ENCODE peak calls at places on chromosome 1, in ten cellular contexts. E is transverse colon, I is tibial nerve, P is K562, N is suprapubic skin, Y is ovary, H is A549, U is HepG2, O is sigmoid colon, C is SK-N-SH. B is an unnamed sample.

GRCh38 chr1:243348331-243348730 is 92.5 kb downstream of the SDCCAG8 start:
- DNase-seq in E (no peak), I (no peak), P (no peak), N (no peak), Y (no peak), H (no peak), U (no peak), O (no peak), C (no peak), B (no peak)

GRCh38 chr1:116694524-116694923 is 27.0 kb upstream of the IGSF3 start:
- DNase-seq in E (no peak), I (no peak), P (no peak), N (no peak), Y (no peak), H (no peak), U (no peak), O (no peak), C (no peak), B (no peak)

GRCh38 chr1:109821831-109822745 is 58.4 kb upstream of the EPS8L3 start:
- DNase-seq in E (no peak), I (no peak), P (peak; percentile 88), N (peak; percentile 81), Y (no peak), H (peak; percentile 27), U (no peak), O (peak; percentile 73), C (no peak), B (peak; percentile 77)

GRCh38 chr1:185971688-185972087 is 237.5 kb downstream of the HMCN1 start:
- DNase-seq in E (no peak), I (no peak), P (no peak), N (no peak), Y (no peak), H (no peak), U (no peak), O (no peak), C (no peak), B (no peak)

GRCh38 chr1:150152182-150152536 is 2.4 kb downstream of the PLEKHO1 start:
- DNase-seq in E (no peak), I (no peak), P (no peak), N (no peak), Y (no peak), H (no peak), U (no peak), O (peak; percentile 79), C (no peak), B (no peak)

GRCh38 chr1:188872376-188872775 is 1605.3 kb downstream of the BRINP3 start:
- DNase-seq in E (no peak), I (no peak), P (no peak), N (no peak), Y (no peak), H (no peak), U (no peak), O (no peak), C (no peak), B (no peak)

GRCh38 chr1:166902279-166902678 is 26.2 kb upstream of the TADA1 start:
- DNase-seq in E (no peak), I (no peak), P (no peak), N (no peak), Y (no peak), H (no peak), U (no peak), O (no peak), C (no peak), B (no peak)

GRCh38 chr1:183138301-183138700 is 47.8 kb upstream of the LAMC2 start:
- DNase-seq in E (no peak), I (no peak), P (no peak), N (no peak), Y (no peak), H (no peak), U (no peak), O (no peak), C (no peak), B (no peak)

GRCh38 chr1:48645883-48646282 is 130.8 kb downstream of the BEND5 start:
- DNase-seq in E (no peak), I (no peak), P (no peak), N (no peak), Y (no peak), H (no peak), U (no peak), O (no peak), C (no peak), B (no peak)

GRCh38 chr1:48644950-48645605 is 131.6 kb downstream of the BEND5 start:
- DNase-seq in E (no peak), I (no peak), P (no peak), N (no peak), Y (no peak), H (no peak), U (no peak), O (no peak), C (no peak), B (no peak)

GRCh38 chr1:48644190-48644930 is 132.3 kb downstream of the BEND5 start:
- DNase-seq in E (no peak), I (no peak), P (no peak), N (no peak), Y (no peak), H (no peak), U (no peak), O (no peak), C (no peak), B (no peak)

GRCh38 chr1:48643193-48643592 is 133.5 kb downstream of the BEND5 start:
- DNase-seq in E (no peak), I (no peak), P (no peak), N (no peak), Y (no peak), H (no peak), U (no peak), O (no peak), C (no peak), B (no peak)
- H3K4me1 ChIP-seq in E (no peaks in the 10 kb centered on the region), I (no peaks in the 10 kb centered on the region), P (no peaks in the 10 kb centered on the region), N (no peaks in the 10 kb centered on the region), Y (no peaks in the 10 kb centered on the region), H (no peaks in the 10 kb centered on the region), U (no peaks in the 10 kb centered on the region), O (no peaks in the 10 kb centered on the region), C (no peaks in the 10 kb centered on the region), B (no peaks in the 10 kb centered on the region)

GRCh38 chr1:207304710-207305151 is 16.7 kb upstream of the CD55 start:
- DNase-seq in E (no peak), I (no peak), P (no peak), N (no peak), Y (no peak), H (peak; percentile 46), U (peak; percentile 78), O (no peak), C (no peak), B (no peak)
- H3K27ac ChIP-seq in E (no peak overlapping the region), I (no peak overlapping the region), P (no peak overlapping the region), N (no peak overlapping the region), Y (no peak overlapping the region), H (peak overlapping the region; percentile 53), U (no peak overlapping the region), O (no peak overlapping the region), C (no peak overlapping the region), B (no peak overlapping the region)

GRCh38 chr1:157497987-157498781 is 54.1 kb downstream of the FCRL5 start:
- DNase-seq in E (no peak), I (no peak), P (no peak), N (no peak), Y (no peak), H (no peak), U (no peak), O (no peak), C (no peak), B (no peak)

GRCh38 chr1:157494093-157494492 is 58.2 kb downstream of the FCRL5 start:
- DNase-seq in E (no peak), I (no peak), P (no peak), N (no peak), Y (no peak), H (no peak), U (no peak), O (no peak), C (no peak), B (no peak)

GRCh38 chr1:157495285-157495684 is 57.0 kb downstream of the FCRL5 start:
- DNase-seq in E (no peak), I (no peak), P (no peak), N (no peak), Y (no peak), H (no peak), U (no peak), O (no peak), C (no peak), B (no peak)

GRCh38 chr1:157497284-157497683 is 55.0 kb downstream of the FCRL5 start:
- DNase-seq in E (no peak), I (no peak), P (no peak), N (no peak), Y (no peak), H (no peak), U (no peak), O (no peak), C (no peak), B (no peak)

DNA sequence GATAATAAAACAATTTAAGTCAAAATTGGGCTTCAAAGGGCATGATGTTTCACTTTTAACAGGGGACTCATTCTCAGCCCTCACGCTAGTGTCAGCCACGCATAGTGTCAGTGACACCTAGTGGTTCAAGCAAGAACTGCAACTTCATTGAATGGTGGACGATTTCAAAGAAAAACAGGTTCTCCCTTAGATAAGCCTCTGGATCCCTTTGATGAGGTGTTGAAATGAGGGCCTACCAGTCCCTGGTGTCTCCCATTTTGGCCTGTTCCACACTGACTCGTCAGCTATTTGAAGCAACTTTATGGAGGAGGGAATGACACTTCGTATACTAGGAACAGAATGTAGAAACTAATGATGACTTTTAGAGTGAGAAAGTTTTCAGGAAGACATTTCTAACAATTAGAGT is 56.2 kb downstream of the FCRL5 start:
- DNase-seq in E (no peak), I (no peak), P (peak; percentile 58), N (no peak), Y (no peak), H (no peak), U (peak; percentile 36), O (no peak), C (peak; percentile 42), B (no peak)
- TF ChIP-seq EP300 in E (no peak), I (no peak), P (no peak), N (no peak), Y (no peak), H (no peak), U (no peak), O (no peak), C (no peak), B (no peak)

GRCh38 chr1:203425668-203425999 is 50.0 kb upstream of the PRELP start:
- DNase-seq in E (no peak), I (no peak), P (no peak), N (no peak), Y (no peak), H (no peak), U (no peak), O (no peak), C (no peak), B (no peak)

GRCh38 chr1:203422656-203423055 is 53.0 kb upstream of the PRELP start:
- DNase-seq in E (no peak), I (no peak), P (no peak), N (no peak), Y (no peak), H (no peak), U (no peak), O (no peak), C (no peak), B (no peak)

GRCh38 chr1:203424861-203425667 is 50.5 kb upstream of the PRELP start:
- DNase-seq in E (no peak), I (no peak), P (no peak), N (no peak), Y (no peak), H (no peak), U (no peak), O (no peak), C (peak; percentile 33), B (no peak)

GRCh38 chr1:203426349-203426748 is 49.3 kb upstream of the PRELP start:
- DNase-seq in E (no peak), I (no peak), P (no peak), N (no peak), Y (no peak), H (no peak), U (no peak), O (no peak), C (no peak), B (no peak)

DNA sequence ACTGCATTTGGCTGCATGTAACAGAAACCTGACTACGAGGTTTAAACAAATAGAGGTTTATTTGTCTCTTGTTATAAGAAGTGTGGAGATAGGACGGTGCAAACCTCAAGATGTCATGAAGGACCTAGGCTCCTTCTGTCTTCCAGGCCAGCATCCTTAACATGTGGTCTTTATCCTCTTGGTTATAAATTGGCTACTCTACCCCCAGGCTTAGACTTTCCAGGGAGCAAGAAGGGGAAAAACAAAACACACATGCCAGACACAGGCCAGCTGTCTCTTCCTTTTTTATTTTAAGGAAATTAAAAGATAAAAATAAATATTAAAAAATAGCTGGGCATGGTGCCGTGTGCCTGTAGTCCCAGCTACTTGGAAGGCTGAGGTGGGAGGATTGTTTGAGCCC is 51.3 kb upstream of the PRELP start:
- DNase-seq in E (no peak), I (no peak), P (no peak), N (no peak), Y (no peak), H (no peak), U (no peak), O (no peak), C (no peak), B (no peak)
- H3K4me1 ChIP-seq in E (peaks cover 13% of the 10 kb centered on the region), I (no peaks in the 10 kb centered on the region), P (no peaks in the 10 kb centered on the region), N (no peaks in the 10 kb centered on the region), Y (peaks cover 2% of the 10 kb centered on the region), H (peaks cover 13% of the 10 kb centered on the region), U (peaks cover 24% of the 10 kb centered on the region), O (peaks cover 20% of the 10 kb centered on the region), C (no peaks in the 10 kb centered on the region), B (peaks cover 6% of the 10 kb centered on the region)

B was measured in upper lobe of left lung.